ENCODE peak calls at places on chromosomes 13 and 19, in four cellular contexts. D is neural crest cell, K is fibroblast of lung, Z is ovary. V is an unnamed sample.

GRCh38 chr19:8083141-8083540 is 30.6 kb downstream of the CCL25 start:
- DNase-seq in K (no peak), D (no peak), Z (no peak), V (no peak)

GRCh38 chr19:1084024-1084868 is 10.9 kb downstream of the POLR2E start:
- DNase-seq in D (no peak), K (no peak), Z (no peak), V (no peak)

GRCh38 chr19:5537870-5538269 is 29.9 kb downstream of the TINCR start:
- DNase-seq in D (no peak), K (no peak), Z (no peak), V (no peak)

GRCh38 chr19:11123076-11123567 is 32.5 kb downstream of the SPC24 start:
- DNase-seq in D (no peak), K (no peak), Z (no peak), V (no peak)

GRCh38 chr13:39023316-39023715 is 14.6 kb downstream of the PROSER1 start:
- DNase-seq in Z (no peak), K (no peak), D (no peak), V (peak; percentile 9)

GRCh38 chr19:19748249-19748938 is 15.5 kb upstream of the ZNF14 start:
- DNase-seq in Z (no peak), D (no peak), K (no peak), V (no peak)

GRCh38 chr19:50909240-50910070 is 1.7 kb downstream of the KLK4 start:
- DNase-seq in D (peak; percentile 73), Z (no peak), K (no peak), V (peak; percentile 29)

GRCh38 chr13:45238945-45239795 is 38.3 kb upstream of the KCTD4 start:
- DNase-seq in K (peak; percentile 77), D (no peak), Z (no peak), V (peak; percentile 78)

GRCh38 chr13:32538234-32538620 is 368 bp downstream of the N4BP2L2 start:
- DNase-seq in Z (no peak), K (peak; percentile 50), D (peak; percentile 14), V (no peak)

GRCh38 chr13:97914537-97914936 is 38.9 kb upstream of the IPO5 start:
- DNase-seq in K (peak; percentile 79), D (no peak), Z (no peak), V (no peak)

GRCh38 chr13:97913206-97913605 is 40.3 kb upstream of the IPO5 start:
- DNase-seq in D (no peak), Z (no peak), K (no peak), V (no peak)

GRCh38 chr13:97912139-97912535 is 41.3 kb upstream of the IPO5 start:
- DNase-seq in K (no peak), Z (no peak), D (no peak), V (no peak)

GRCh38 chr13:97911311-97912138 is 42.0 kb upstream of the IPO5 start:
- DNase-seq in D (no peak), K (peak; percentile 40), Z (no peak), V (peak; percentile 46)
- TF ChIP-seq CTCF in D (peak; percentile 46), K (no peak), Z (no peak), V (peak; percentile 21)

DNA sequence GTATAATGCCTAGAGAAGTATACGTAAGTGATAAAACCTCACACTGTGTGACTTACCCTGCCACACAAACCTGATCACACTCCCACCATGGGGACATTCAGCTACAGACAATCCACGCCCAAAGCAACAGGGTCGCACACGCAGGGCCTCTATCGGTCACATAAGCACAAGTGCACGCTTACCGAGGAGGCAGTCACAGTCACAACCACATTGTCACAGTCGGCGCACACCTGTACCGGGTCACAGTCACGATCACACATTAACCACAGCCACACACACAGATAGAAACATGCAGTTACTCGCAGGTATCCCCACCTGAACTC is 584 bp downstream of the ZNF566 start:
- DNase-seq in D (no peak), Z (no peak), K (no peak), V (no peak)
- TF ChIP-seq CTCF in D (no peak), Z (no peak), K (no peak), V (no peak)

GRCh38 chr19:49430678-49431329 is 5.6 kb downstream of the GFY start:
- DNase-seq in K (no peak), D (no peak), Z (no peak), V (peak; percentile 38)
- TF ChIP-seq CTCF in K (no peak), D (peak; percentile 34), Z (no peak), V (peak; percentile 15)

GRCh38 chr19:45446295-45446694 is 21.5 kb upstream of the FOSB start:
- DNase-seq in K (peak; percentile 36), D (no peak), Z (no peak), V (peak; percentile 60)
- TF ChIP-seq CTCF in K (peak; percentile 21), D (peak; percentile 42), Z (no peak), V (peak; percentile 31)

GRCh38 chr13:65642301-65642700 is 1587.8 kb downstream of the PCDH9 start:
- DNase-seq in Z (no peak), D (no peak), K (no peak), V (no peak)

DNA sequence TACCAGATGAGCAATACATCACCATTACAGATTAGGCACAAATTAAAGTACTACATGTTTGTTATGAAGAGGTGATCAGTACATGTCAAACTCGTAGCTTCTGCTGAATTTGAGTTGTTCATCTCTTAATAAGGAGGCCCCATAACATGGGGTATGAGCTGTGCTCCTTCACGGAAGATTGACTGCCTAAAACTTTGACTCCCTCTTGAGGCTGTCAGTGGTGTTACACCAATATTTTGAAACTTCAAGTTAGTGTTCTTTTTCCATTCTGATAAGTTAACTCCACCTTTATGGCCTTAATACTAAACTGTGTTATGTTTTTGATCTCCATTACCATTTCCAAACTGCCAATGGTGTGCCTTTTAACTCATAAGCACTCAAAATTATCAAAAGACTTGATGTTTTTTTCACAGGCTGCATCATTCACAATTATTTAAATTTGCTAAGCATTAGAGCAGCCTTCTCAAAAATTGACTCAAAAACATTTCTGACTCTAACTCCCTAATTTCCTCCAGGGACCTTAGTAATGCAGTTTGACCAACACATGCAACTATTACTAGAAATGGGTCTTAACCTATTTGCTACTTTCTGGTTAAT is 1591.5 kb downstream of the PCDH9 start:
- DNase-seq in Z (no peak), K (peak; percentile 52), D (peak; percentile 9), V (peak; percentile 53)
- TF ChIP-seq CTCF in Z (no peak), K (peak; percentile 56), D (peak; percentile 74), V (peak; percentile 63)

GRCh38 chr13:22498006-22498405 is 682.8 kb upstream of the SGCG start:
- DNase-seq in Z (no peak), D (no peak), K (no peak), V (no peak)
- TF ChIP-seq CTCF in Z (no peak), D (no peak), K (no peak), V (no peak)

DNA sequence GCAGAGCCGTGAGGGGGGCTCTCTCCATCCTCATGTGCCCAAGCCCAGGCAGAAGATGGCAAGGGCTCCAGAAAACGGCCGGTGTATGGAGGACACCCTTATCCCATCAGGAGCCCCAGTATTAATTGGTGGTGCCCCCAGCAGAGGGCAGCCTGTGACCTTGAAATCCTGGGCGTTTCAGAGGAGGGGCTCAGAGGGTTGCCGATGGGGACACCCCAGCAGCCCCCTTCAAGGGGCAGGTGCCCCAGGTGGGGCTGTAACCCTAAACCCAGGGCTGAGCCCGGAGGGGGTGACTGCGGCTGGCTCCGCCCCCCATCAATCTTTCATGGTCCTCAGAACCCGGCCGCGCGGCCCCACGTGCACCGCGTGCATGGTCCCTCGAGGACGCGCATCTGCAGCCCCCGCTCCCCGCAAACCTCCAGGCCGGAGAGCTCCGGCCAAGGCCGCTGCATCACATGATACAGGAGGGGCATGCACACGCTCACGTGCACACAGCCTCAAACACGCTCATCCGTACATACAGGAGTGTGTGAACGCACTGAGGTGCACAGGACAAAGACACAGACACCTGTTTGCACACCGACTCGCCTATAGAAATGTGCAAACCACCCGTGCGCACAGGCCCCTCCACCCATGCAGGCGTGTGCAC is 959 bp downstream of the RAB3A start:
- DNase-seq in D (no peak), K (no peak), Z (peak; percentile 76), V (no peak)
- TF ChIP-seq CTCF in D (peak; percentile 26), K (peak; percentile 41), Z (no peak), V (peak; percentile 9)

GRCh38 chr19:3494559-3494958 is 5.9 kb downstream of the DOHH start:
- DNase-seq in D (no peak), K (no peak), Z (no peak), V (no peak)

GRCh38 chr19:3497757-3498515 is 2.5 kb downstream of the DOHH start:
- DNase-seq in D (no peak), Z (no peak), K (no peak), V (no peak)

GRCh38 chr19:3494051-3494450 is 6.4 kb downstream of the DOHH start:
- DNase-seq in K (no peak), Z (no peak), D (no peak), V (no peak)

GRCh38 chr19:3493651-3494050 is 6.8 kb downstream of the DOHH start:
- DNase-seq in D (no peak), Z (no peak), K (no peak), V (no peak)

GRCh38 chr19:3496392-3497273 is 3.8 kb downstream of the DOHH start:
- DNase-seq in Z (no peak), K (no peak), D (no peak), V (no peak)
- TF ChIP-seq CTCF in Z (no peak), K (no peak), D (no peak), V (no peak)